ENCODE peak calls at places on chromosomes 7 and 10, in eight cellular contexts. I, R, U, L, G, B, V and A are unnamed samples.

GRCh38 chr10:1411451-1411850 is 325.9 kb downstream of the ADARB2 start:
- DNase-seq in I (no peak), R (no peak), U (no peak), L (no peak), G (no peak), B (no peak), V (no peak), A (no peak)

GRCh38 chr10:92014620-92015019 is 91.0 kb downstream of the BTAF1 start:
- DNase-seq in I (no peak), R (no peak), U (no peak), L (no peak), G (no peak), B (no peak), V (no peak), A (no peak)

GRCh38 chr10:31942892-31943291 is 14.3 kb upstream of the ARHGAP12 start:
- DNase-seq in I (no peak), R (no peak), U (no peak), L (no peak), G (no peak), B (no peak), V (peak; percentile 70), A (no peak)

GRCh38 chr10:29132821-29133156 is 156.1 kb upstream of the LYZL1 start:
- DNase-seq in I (no peak), R (no peak), U (no peak), L (no peak), G (no peak), B (no peak), V (no peak), A (no peak)

GRCh38 chr10:31867646-31868045 is 61.0 kb downstream of the ARHGAP12 start:
- DNase-seq in I (no peak), R (no peak), U (peak; percentile 53), L (no peak), G (no peak), B (no peak), V (peak; percentile 31), A (no peak)

GRCh38 chr10:7672366-7673134 is 5.8 kb upstream of the ITIH5 start:
- DNase-seq in I (no peak), R (no peak), U (no peak), L (no peak), G (no peak), B (no peak), V (no peak), A (no peak)

GRCh38 chr10:123683865-123684264 is 17.7 kb downstream of the GPR26 start:
- DNase-seq in I (no peak), R (no peak), U (no peak), L (no peak), G (no peak), B (no peak), V (no peak), A (no peak)

GRCh38 chr10:12717981-12718707 is 283.4 kb downstream of the CCDC3 start:
- DNase-seq in I (no peak), R (no peak), U (peak; percentile 35), L (no peak), G (no peak), B (no peak), V (no peak), A (no peak)

GRCh38 chr10:90571876-90572275 is 286.0 kb downstream of the HTR7 start:
- DNase-seq in I (no peak), R (no peak), U (peak; percentile 71), L (no peak), G (no peak), B (no peak), V (no peak), A (no peak)

GRCh38 chr10:34504534-34504933 is 310.6 kb downstream of the PARD3 start:
- DNase-seq in I (no peak), R (no peak), U (peak; percentile 54), L (no peak), G (no peak), B (peak; percentile 60), V (no peak), A (no peak)

GRCh38 chr7:15628876-15629275 is 57.6 kb downstream of the MEOX2 start:
- DNase-seq in I (no peak), R (no peak), U (no peak), L (no peak), G (no peak), B (no peak), V (no peak), A (no peak)

GRCh38 chr10:96643920-96644319 is 57.1 kb upstream of the TM9SF3 start:
- DNase-seq in I (no peak), R (no peak), U (no peak), L (no peak), G (no peak), B (no peak), V (no peak), A (no peak)

GRCh38 chr10:9670911-9671310 is 1346.8 kb upstream of the CELF2 start:
- DNase-seq in I (no peak), R (no peak), U (no peak), L (no peak), G (no peak), B (no peak), V (no peak), A (no peak)

GRCh38 chr7:100745184-100745583 is 11.8 kb downstream of the ZAN start:
- DNase-seq in I (peak; percentile 36), R (peak; percentile 27), U (peak; percentile 72), L (no peak), G (no peak), B (no peak), V (no peak), A (no peak)

GRCh38 chr7:85851571-85852193 is 664.8 kb upstream of the SEMA3D start:
- DNase-seq in I (no peak), R (no peak), U (peak; percentile 52), L (no peak), G (no peak), B (peak; percentile 14), V (peak; percentile 68), A (no peak)

GRCh38 chr7:152351168-152351567 is 84.6 kb downstream of the KMT2C start:
- DNase-seq in I (no peak), R (no peak), U (peak; percentile 17), L (no peak), G (no peak), B (no peak), V (no peak), A (no peak)

GRCh38 chr10:73159038-73159648 is 8.7 kb downstream of the ECD start:
- DNase-seq in I (peak; percentile 43), R (peak; percentile 59), U (peak; percentile 60), L (no peak), G (peak; percentile 28), B (peak; percentile 39), V (peak; percentile 33), A (peak; percentile 30)